ENCODE peak calls at places on chromosomes 13 and 19, in nine cellular contexts. A is stimulated activated CD4-positive, alpha-beta T cell treated with anti-CD3 and anti-CD28 coated beads, Interleukin-15, amount 100 ng/mL, for 1 hour; F is ovary; I is MCF 10A; Y is activated T-cell treated with anti-CD3 and anti-CD28 coated beads for 24 hours; N is psoas muscle; G is anterior cingulate cortex; P is A549; E is heart right ventricle. H is an unnamed sample.

GRCh38 chr13:98524793-98525192 is 52.1 kb downstream of the STK24 start:
- DNase-seq in N (no peak), A (no peak), I (no peak), P (no peak), Y (no peak), F (no peak), G (no peak), E (no peak), H (no peak)

GRCh38 chr13:27259831-27260230 is 8.5 kb downstream of the RPL21 start:
- DNase-seq in N (no peak), P (no peak), F (no peak), E (no peak), G (no peak), A (no peak), Y (no peak), I (no peak), H (no peak)

GRCh38 chr13:80141114-80141849 is 199.6 kb downstream of the SPRY2 start:
- DNase-seq in A (no peak), I (no peak), F (peak; percentile 63), P (no peak), Y (no peak), N (peak; percentile 33), E (peak; percentile 76), G (peak; percentile 22), H (no peak)

GRCh38 chr19:23052349-23052748 is 49.4 kb upstream of the ZNF728 start:
- DNase-seq in N (no peak), P (no peak), A (no peak), G (no peak), F (no peak), Y (no peak), E (no peak), I (no peak), H (no peak)

GRCh38 chr19:48479686-48480085 is 10.5 kb downstream of the CYTH2 start:
- DNase-seq in E (no peak), I (no peak), Y (no peak), G (no peak), F (no peak), P (no peak), A (no peak), N (no peak), H (no peak)

GRCh38 chr19:38213911-38214625 is 10.0 kb downstream of the DPF1 start:
- DNase-seq in N (no peak), P (peak; percentile 81), Y (peak; percentile 48), G (peak; percentile 12), E (no peak), A (no peak), I (peak; percentile 34), F (no peak), H (no peak)

GRCh38 chr13:46905249-46905648 is 8.4 kb upstream of the HTR2A start:
- DNase-seq in F (no peak), A (no peak), N (no peak), G (no peak), Y (no peak), I (no peak), P (peak; percentile 5), E (no peak), H (peak; percentile 28)

GRCh38 chr19:13038306-13039210 is 43.3 kb downstream of the NFIX start:
- DNase-seq in E (no peak), G (no peak), A (no peak), I (no peak), Y (no peak), N (no peak), F (no peak), P (no peak), H (no peak)